ENCODE peak calls at places on chromosomes 3 and 15, in six cellular contexts. A, F, C, M, L and Q are unnamed samples.

GRCh38 chr3:187318819-187319616 is 27.5 kb upstream of the MASP1 start:
- DNase-seq in A (peak; percentile 69), F (no peak), C (peak; percentile 43), M (peak; percentile 62), L (peak; percentile 60), Q (peak; percentile 40)

GRCh38 chr3:138479355-138479964 is 45.0 kb downstream of the ESYT3 start:
- DNase-seq in A (peak; percentile 72), F (no peak), C (no peak), M (no peak), L (peak; percentile 55), Q (peak; percentile 25)

GRCh38 chr3:43161684-43162512 is 56.0 kb upstream of the POMGNT2 start:
- DNase-seq in A (peak; percentile 37), F (no peak), C (no peak), M (no peak), L (peak; percentile 86), Q (peak; percentile 65)

GRCh38 chr3:179898024-179898423 is 138.7 kb downstream of the PEX5L start:
- DNase-seq in A (peak; percentile 62), F (no peak), C (no peak), M (no peak), L (peak; percentile 62), Q (peak; percentile 7)

GRCh38 chr3:154225536-154225935 is 98.8 kb downstream of the DHX36 start:
- DNase-seq in A (no peak), F (no peak), C (no peak), M (no peak), L (no peak), Q (no peak)

GRCh38 chr15:47802216-47802615 is 84.9 kb downstream of the SEMA6D start:
- DNase-seq in A (no peak), F (no peak), C (no peak), M (no peak), L (no peak), Q (no peak)

GRCh38 chr3:59654120-59654952 is 604.5 kb upstream of the CFAP20DC start:
- DNase-seq in A (no peak), F (peak; percentile 47), C (no peak), M (no peak), L (no peak), Q (no peak)

GRCh38 chr3:58164199-58164879 is 46.4 kb downstream of the DNASE1L3 start:
- DNase-seq in A (no peak), F (peak; percentile 35), C (peak; percentile 88), M (no peak), L (peak; percentile 65), Q (peak; percentile 24)

GRCh38 chr3:132556467-132557159 is 40.5 kb upstream of the ACKR4 start:
- DNase-seq in A (no peak), F (peak; percentile 55), C (peak; percentile 60), M (no peak), L (peak; percentile 28), Q (no peak)

GRCh38 chr15:62085740-62086139 is 19.0 kb downstream of the C2CD4A start:
- DNase-seq in A (no peak), F (no peak), C (no peak), M (no peak), L (no peak), Q (no peak)

GRCh38 chr3:153614563-153614962 is 452.5 kb downstream of the RAP2B start:
- DNase-seq in A (no peak), F (no peak), C (no peak), M (no peak), L (peak; percentile 62), Q (no peak)

GRCh38 chr3:187567741-187568140 is 102.5 kb downstream of the SST start:
- DNase-seq in A (peak; percentile 67), F (no peak), C (no peak), M (no peak), L (no peak), Q (no peak)

GRCh38 chr15:70271422-70272088 is 173.8 kb upstream of the TLE3 start:
- DNase-seq in A (no peak), F (peak; percentile 47), C (no peak), M (no peak), L (peak; percentile 89), Q (no peak)

GRCh38 chr3:99504258-99504657 is 134.1 kb upstream of the COL8A1 start:
- DNase-seq in A (no peak), F (no peak), C (no peak), M (no peak), L (no peak), Q (no peak)

GRCh38 chr3:195727596-195728195 is 6.9 kb downstream of the MUC20 start:
- DNase-seq in A (no peak), F (no peak), C (no peak), M (no peak), L (no peak), Q (no peak)

GRCh38 chr15:84819291-84819768 is 2.2 kb downstream of the ALPK3 start:
- DNase-seq in A (peak; percentile 42), F (peak; percentile 43), C (peak; percentile 72), M (no peak), L (peak; percentile 25), Q (no peak)

GRCh38 chr3:139124197-139124596 is 79.5 kb upstream of the PRR23C start:
- DNase-seq in A (no peak), F (no peak), C (no peak), M (peak; percentile 32), L (no peak), Q (no peak)

GRCh38 chr15:28896944-28897343 is 11.2 kb downstream of the APBA2 start:
- DNase-seq in A (no peak), F (no peak), C (no peak), M (no peak), L (peak; percentile 14), Q (no peak)

GRCh38 chr15:71686221-71687050 is 123.9 kb upstream of the NR2E3 start:
- DNase-seq in A (no peak), F (no peak), C (no peak), M (no peak), L (no peak), Q (no peak)

GRCh38 chr3:38002291-38002876 is 11.8 kb downstream of the VILL start:
- DNase-seq in A (no peak), F (no peak), C (no peak), M (no peak), L (no peak), Q (no peak)

GRCh38 chr3:33231755-33232465 is 13.3 kb upstream of the SUSD5 start:
- DNase-seq in A (no peak), F (no peak), C (no peak), M (no peak), L (no peak), Q (no peak)

GRCh38 chr3:160226026-160226739 is 961 bp downstream of the C3orf80 start:
- DNase-seq in A (peak; percentile 65), F (no peak), C (no peak), M (peak; percentile 70), L (no peak), Q (no peak)

GRCh38 chr3:135261214-135261775 is 466.2 kb downstream of the EPHB1 start:
- DNase-seq in A (no peak), F (no peak), C (no peak), M (no peak), L (no peak), Q (no peak)

GRCh38 chr3:185796431-185797107 is 28.3 kb downstream of the IGF2BP2 start:
- DNase-seq in A (no peak), F (no peak), C (no peak), M (no peak), L (peak; percentile 82), Q (peak; percentile 92)

GRCh38 chr3:54139630-54140029 is 17.3 kb downstream of the CACNA2D3 start:
- DNase-seq in A (no peak), F (no peak), C (no peak), M (no peak), L (no peak), Q (no peak)

GRCh38 chr15:33292718-33293307 is 18.0 kb upstream of the RYR3 start:
- DNase-seq in A (peak; percentile 84), F (peak; percentile 24), C (peak; percentile 42), M (peak; percentile 70), L (peak; percentile 69), Q (peak; percentile 35)

DNA sequence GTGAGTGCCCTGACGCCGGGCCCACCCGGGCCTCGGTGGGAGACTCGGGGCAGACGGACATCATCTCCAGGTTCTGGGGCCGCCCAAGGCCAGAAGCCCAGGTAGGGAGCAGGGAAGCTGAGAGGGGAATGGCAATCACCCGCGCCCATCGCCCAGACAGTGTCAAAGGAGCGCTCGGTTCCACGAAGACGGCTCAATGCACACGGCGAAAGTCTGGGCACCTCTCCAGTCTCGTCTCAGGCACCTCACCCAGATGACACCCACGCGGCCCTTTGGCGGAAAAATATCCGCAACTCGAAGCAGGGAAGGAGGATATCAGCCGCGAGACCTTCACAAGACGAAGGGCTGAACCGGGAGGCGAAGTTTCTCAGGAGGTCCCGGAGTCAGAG is 942 bp downstream of the IL17RD start:
- DNase-seq in A (peak; percentile 44), F (peak; percentile 36), C (peak; percentile 70), M (no peak), L (no peak), Q (peak; percentile 8)
- H3K27me3 ChIP-seq in A (no peaks in the 10 kb centered on the region), F (no peaks in the 10 kb centered on the region), C (no peaks in the 10 kb centered on the region), M (peaks cover 20% of the 10 kb centered on the region), L (peaks cover 61% of the 10 kb centered on the region), Q (peaks cover 5% of the 10 kb centered on the region)

GRCh38 chr3:35970793-35971192 is 331.5 kb downstream of the ARPP21 start:
- DNase-seq in A (no peak), F (no peak), C (no peak), M (no peak), L (no peak), Q (no peak)

DNA sequence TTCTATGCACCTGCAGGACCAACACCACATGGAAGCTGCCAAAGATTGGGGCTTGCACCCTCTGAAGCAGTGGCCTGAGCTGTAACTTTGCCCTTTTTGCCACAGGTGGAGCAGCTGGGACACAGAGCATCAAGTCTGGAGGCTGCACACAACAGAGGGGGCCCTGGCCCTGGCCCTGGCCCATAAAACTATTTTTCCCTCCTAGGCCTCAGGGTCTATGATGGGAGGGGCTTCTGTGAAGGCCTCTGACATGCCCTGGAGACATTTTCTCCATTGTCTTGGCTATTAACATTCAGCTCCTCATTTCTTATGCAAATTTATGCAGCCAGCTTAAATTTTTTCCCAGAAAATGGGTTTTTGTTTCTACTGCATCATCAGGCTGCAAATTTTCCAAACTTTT is 335.5 kb downstream of the ARPP21 start:
- DNase-seq in A (no peak), F (no peak), C (no peak), M (no peak), L (no peak), Q (no peak)
- H3K4me1 ChIP-seq in A (peaks cover 3% of the 10 kb centered on the region), F (no peaks in the 10 kb centered on the region), C (peaks cover 6% of the 10 kb centered on the region), M (no peaks in the 10 kb centered on the region), L (no peaks in the 10 kb centered on the region), Q (no peaks in the 10 kb centered on the region)

GRCh38 chr3:46996689-46997452 is 17.4 kb downstream of the NBEAL2 start:
- DNase-seq in A (no peak), F (peak; percentile 12), C (no peak), M (no peak), L (no peak), Q (no peak)
- H3K36me3 ChIP-seq in A (no peaks in the 10 kb centered on the region), F (peaks cover 32% of the 10 kb centered on the region), C (no peaks in the 10 kb centered on the region), M (peaks cover 7% of the 10 kb centered on the region), L (peaks cover 2% of the 10 kb centered on the region), Q (peaks cover 6% of the 10 kb centered on the region)

GRCh38 chr15:65069179-65069578 is 1.4 kb upstream of the RASL12 start:
- DNase-seq in A (no peak), F (peak; percentile 32), C (peak; percentile 72), M (no peak), L (no peak), Q (no peak)

GRCh38 chr15:65072617-65073016 is 3.9 kb upstream of the KBTBD13 start:
- DNase-seq in A (no peak), F (no peak), C (no peak), M (no peak), L (no peak), Q (no peak)

GRCh38 chr15:65069779-65070546 is 2.2 kb upstream of the RASL12 start:
- DNase-seq in A (no peak), F (no peak), C (peak; percentile 36), M (no peak), L (no peak), Q (no peak)

GRCh38 chr15:65072027-65072426 is 4.2 kb upstream of the RASL12 start:
- DNase-seq in A (no peak), F (peak; percentile 34), C (peak; percentile 79), M (no peak), L (no peak), Q (no peak)

GRCh38 chr15:65071381-65071811 is 3.6 kb upstream of the RASL12 start:
- DNase-seq in A (no peak), F (peak; percentile 38), C (peak; percentile 81), M (no peak), L (no peak), Q (no peak)
- H3K27me3 ChIP-seq in A (no peaks in the 10 kb centered on the region), F (peaks cover 2% of the 10 kb centered on the region), C (no peaks in the 10 kb centered on the region), M (peaks cover 2% of the 10 kb centered on the region), L (peaks cover 21% of the 10 kb centered on the region), Q (no peaks in the 10 kb centered on the region)